ENCODE peak calls at places on chromosomes 13 and 19, in four cellular contexts. E, L, V and T are unnamed samples.
A peak's percentile ranks its signal among the peaks of the same experiment; 100 is the strongest.

GRCh38 chr13:46339035-46339666 is 47.9 kb downstream of the RUBCNL start:
- DNase-seq in E (no peak), L (no peak), V (peak; percentile 96), T (peak; percentile 90)

GRCh38 chr13:113555141-113555540 is 29.4 kb upstream of the TFDP1 start:
- DNase-seq in E (peak; percentile 9), L (no peak), V (no peak), T (no peak)

GRCh38 chr13:83839158-83839557 is 43.1 kb downstream of the SLITRK1 start:
- DNase-seq in E (no peak), L (no peak), V (no peak), T (no peak)

GRCh38 chr13:37561031-37561430 is 37.5 kb downstream of the POSTN start:
- DNase-seq in E (no peak), L (no peak), V (no peak), T (no peak)

GRCh38 chr19:47356900-47357299 is 7.8 kb downstream of the DHX34 start:
- DNase-seq in E (no peak), L (no peak), V (no peak), T (no peak)

GRCh38 chr19:1882089-1882785 is 3.1 kb downstream of the ABHD17A start:
- DNase-seq in E (no peak), L (peak; percentile 56), V (no peak), T (no peak)

GRCh38 chr19:49147923-49148682 is 7.1 kb downstream of the HRC start:
- DNase-seq in E (no peak), L (no peak), V (no peak), T (no peak)

GRCh38 chr13:31121327-31122140 is 40.2 kb downstream of the HSPH1 start:
- DNase-seq in E (no peak), L (no peak), V (no peak), T (no peak)

GRCh38 chr13:73223372-73223781 is 164.6 kb downstream of the KLF5 start:
- DNase-seq in E (no peak), L (no peak), V (peak; percentile 35), T (no peak)

GRCh38 chr19:48613024-48613851 is 1.6 kb downstream of the FAM83E start:
- DNase-seq in E (peak; percentile 68), L (no peak), V (no peak), T (no peak)

GRCh38 chr13:106649495-106649894 is 81.6 kb upstream of the ARGLU1 start:
- DNase-seq in E (peak; percentile 78), L (no peak), V (peak; percentile 8), T (no peak)

GRCh38 chr13:29500426-29500825 is 95.1 kb downstream of the SLC7A1 start:
- DNase-seq in E (no peak), L (no peak), V (no peak), T (no peak)

GRCh38 chr19:13093407-13094284 is 9.0 kb downstream of the LYL1 start:
- DNase-seq in E (peak; percentile 86), L (peak; percentile 73), V (peak; percentile 89), T (peak; percentile 43)

GRCh38 chr19:36939153-36939552 is 23.0 kb downstream of the ZNF568 start:
- DNase-seq in E (no peak), L (no peak), V (no peak), T (no peak)

GRCh38 chr13:46296920-46297319 is 85.2 kb downstream of the LRRC63 start:
- DNase-seq in E (no peak), L (no peak), V (peak; percentile 90), T (peak; percentile 98)

GRCh38 chr19:32406161-32407003 is 812 bp downstream of the DPY19L3 start:
- DNase-seq in E (no peak), L (no peak), V (peak; percentile 10), T (no peak)

GRCh38 chr19:16618248-16618647 is 9.8 kb downstream of the MED26 start:
- DNase-seq in E (no peak), L (no peak), V (no peak), T (no peak)

GRCh38 chr13:55783841-55784240 is 1356.9 kb upstream of the PRR20A start:
- DNase-seq in E (no peak), L (no peak), V (no peak), T (no peak)

GRCh38 chr13:59345316-59345715 is 818.4 kb downstream of the DIAPH3 start:
- DNase-seq in E (no peak), L (no peak), V (peak; percentile 11), T (no peak)

GRCh38 chr19:15463865-15464371 is 426 bp downstream of the RASAL3 start:
- DNase-seq in E (peak; percentile 34), L (peak; percentile 88), V (no peak), T (no peak)

GRCh38 chr19:40457048-40457447 is 8.5 kb downstream of the BLVRB start:
- DNase-seq in E (no peak), L (no peak), V (no peak), T (no peak)

GRCh38 chr13:37412271-37412683 is 186.3 kb downstream of the POSTN start:
- DNase-seq in E (no peak), L (no peak), V (no peak), T (no peak)

GRCh38 chr19:11018743-11019142 is 57.9 kb downstream of the SMARCA4 start:
- DNase-seq in E (peak; percentile 27), L (no peak), V (no peak), T (no peak)

GRCh38 chr19:1102407-1103106 is 1.2 kb upstream of the GPX4 start:
- DNase-seq in E (peak; percentile 75), L (no peak), V (peak; percentile 99), T (peak; percentile 99)

GRCh38 chr19:51726049-51726448 is 2.3 kb upstream of the HAS1 start:
- DNase-seq in E (peak; percentile 39), L (no peak), V (peak; percentile 40), T (peak; percentile 78)

GRCh38 chr13:111410232-111411021 is 90.0 kb downstream of the TEX29 start:
- DNase-seq in E (peak; percentile 20), L (no peak), V (no peak), T (no peak)

GRCh38 chr19:18002347-18002850 is 5.6 kb upstream of the ARRDC2 start:
- DNase-seq in E (no peak), L (no peak), V (no peak), T (no peak)

GRCh38 chr19:35213678-35214632 is 14.6 kb downstream of the FAM187B start:
- DNase-seq in E (peak; percentile 86), L (peak; percentile 84), V (peak; percentile 16), T (peak; percentile 8)

GRCh38 chr13:20129076-20129475 is 31.8 kb downstream of the GJA3 start:
- DNase-seq in E (no peak), L (no peak), V (no peak), T (no peak)

GRCh38 chr19:43759515-43759914 is 4.8 kb upstream of the SMG9 start:
- DNase-seq in E (no peak), L (no peak), V (peak; percentile 80), T (no peak)

GRCh38 chr13:31069808-31070544 is 91.7 kb downstream of the HSPH1 start:
- DNase-seq in E (no peak), L (no peak), V (no peak), T (no peak)

GRCh38 chr13:45361596-45362206 is 20.7 kb upstream of the TPT1 start:
- DNase-seq in E (no peak), L (no peak), V (peak; percentile 52), T (no peak)

GRCh38 chr19:40420766-40421467 is 4.9 kb downstream of the SERTAD1 start:
- DNase-seq in E (peak; percentile 95), L (no peak), V (peak; percentile 95), T (no peak)

GRCh38 chr19:54324071-54324470 is 11.1 kb upstream of the LILRA5 start:
- DNase-seq in E (no peak), L (no peak), V (no peak), T (no peak)
- H3K4me3 ChIP-seq in E (no peak overlapping the region), L (no peak overlapping the region), V (no peak overlapping the region), T (no peak overlapping the region)

GRCh38 chr13:41811588-41812021 is 149.3 kb downstream of the VWA8 start:
- DNase-seq in E (no peak), L (no peak), V (no peak), T (no peak)
- H3K4me3 ChIP-seq in E (no peak overlapping the region), L (no peak overlapping the region), V (no peak overlapping the region), T (no peak overlapping the region)

DNA sequence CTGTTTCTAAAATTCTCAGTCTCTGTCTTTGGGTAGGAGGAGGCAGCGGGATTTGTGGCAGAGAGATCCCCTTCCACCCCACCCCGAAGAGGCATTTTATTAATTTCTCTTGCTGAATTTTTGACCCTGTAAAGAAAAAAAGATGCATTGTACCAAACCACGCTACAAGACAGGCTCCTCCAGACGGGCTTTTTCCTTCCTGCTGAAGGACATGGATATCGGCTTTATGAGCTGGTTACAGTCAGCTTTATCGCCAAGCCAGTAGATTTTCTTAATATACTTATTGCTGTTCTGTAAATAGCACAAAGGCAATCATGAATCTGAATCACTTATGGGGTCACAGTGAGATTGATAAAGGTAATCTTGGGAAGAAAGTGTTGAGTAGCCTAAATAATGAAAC is 24.5 kb downstream of the MBNL2 start:
- DNase-seq in E (no peak), L (no peak), V (no peak), T (no peak)
- H3K4me3 ChIP-seq in E (no peak overlapping the region), L (no peak overlapping the region), V (no peak overlapping the region), T (no peak overlapping the region)

DNA sequence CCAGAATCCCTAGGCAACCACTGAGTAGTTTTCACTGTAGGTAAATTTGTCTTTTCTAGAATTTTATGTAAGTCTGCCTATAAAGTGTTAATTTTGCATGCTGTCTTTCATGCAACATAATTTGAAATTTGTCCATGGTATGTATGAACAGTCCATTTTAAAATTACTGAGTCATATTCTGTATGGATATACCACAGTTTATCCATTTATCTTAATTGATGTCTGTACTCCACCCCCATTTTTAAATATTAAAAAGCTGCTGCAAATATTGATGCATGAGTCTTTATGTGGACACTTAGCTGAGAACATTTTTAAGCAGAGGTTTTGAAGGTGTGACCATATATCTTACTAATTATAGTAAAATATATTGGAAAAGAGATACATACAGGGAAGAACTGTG is 9.0 kb downstream of the ZNF134 start:
- DNase-seq in E (no peak), L (no peak), V (no peak), T (no peak)
- H3K4me3 ChIP-seq in E (no peak overlapping the region), L (no peak overlapping the region), V (no peak overlapping the region), T (no peak overlapping the region)

GRCh38 chr13:94119360-94119936 is 360.0 kb downstream of the DCT start:
- DNase-seq in E (peak; percentile 79), L (no peak), V (no peak), T (no peak)

GRCh38 chr13:94123543-94123942 is 355.9 kb downstream of the DCT start:
- DNase-seq in E (no peak), L (no peak), V (no peak), T (no peak)

GRCh38 chr13:94121686-94122085 is 357.8 kb downstream of the DCT start:
- DNase-seq in E (no peak), L (no peak), V (peak; percentile 72), T (peak; percentile 59)

GRCh38 chr13:94120878-94121277 is 358.6 kb downstream of the DCT start:
- DNase-seq in E (no peak), L (no peak), V (no peak), T (no peak)

DNA sequence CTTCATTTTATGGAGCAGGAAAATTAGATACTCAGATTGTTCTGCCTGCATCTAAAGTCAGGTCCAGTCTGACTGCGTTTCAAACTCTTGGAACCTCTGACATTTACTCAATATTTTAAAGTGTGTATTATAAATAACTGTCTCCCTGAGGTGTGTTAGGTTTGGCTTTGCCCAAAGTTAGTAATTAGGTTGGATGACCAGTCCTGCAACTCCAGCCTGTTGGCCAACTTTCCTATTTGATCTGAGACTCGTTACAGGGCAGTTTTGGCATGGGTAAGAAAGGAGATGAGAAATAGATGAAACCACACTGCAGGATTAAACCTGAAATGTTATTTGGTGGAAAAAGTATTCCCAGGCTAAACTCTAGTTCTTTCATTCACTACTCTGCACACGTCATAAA is 357.2 kb downstream of the DCT start:
- DNase-seq in E (no peak), L (no peak), V (no peak), T (no peak)
- H3K4me3 ChIP-seq in E (no peak overlapping the region), L (no peak overlapping the region), V (no peak overlapping the region), T (no peak overlapping the region)